ENCODE peak calls at places on chromosomes 4 and X, in four cellular contexts. One of them, this sample, is unnamed.

GRCh38 chr4:113809313-113809712 is 47.8 kb upstream of the CAMK2D start:
- DNase-seq in SK-N-SH: no peak
- DNase-seq in activated naive CD4-positive, alpha-beta T cell treated with anti-CD3 and anti-CD28 coated beads for 36 hours: peak; percentile 14
- DNase-seq in NCI-H345: no peak
- DNase-seq in this sample: no peak

GRCh38 chr4:94641702-94642560 is 115.8 kb upstream of the BMPR1B start:
- DNase-seq in NCI-H345: no peak
- DNase-seq in activated naive CD4-positive, alpha-beta T cell treated with anti-CD3 and anti-CD28 coated beads for 36 hours: no peak
- DNase-seq in SK-N-SH: no peak
- DNase-seq in this sample: no peak

GRCh38 chr4:144347116-144347515 is 206.6 kb upstream of the GYPA start:
- DNase-seq in NCI-H345: no peak
- DNase-seq in SK-N-SH: no peak
- DNase-seq in activated naive CD4-positive, alpha-beta T cell treated with anti-CD3 and anti-CD28 coated beads for 36 hours: no peak
- DNase-seq in this sample: no peak

GRCh38 chr4:138982754-138983153 is 32.8 kb upstream of the NOCT start:
- DNase-seq in SK-N-SH: no peak
- DNase-seq in activated naive CD4-positive, alpha-beta T cell treated with anti-CD3 and anti-CD28 coated beads for 36 hours: no peak
- DNase-seq in NCI-H345: no peak
- DNase-seq in this sample: no peak

GRCh38 chr4:2837904-2838496 is 5.6 kb upstream of the ADD1 start:
- DNase-seq in NCI-H345: no peak
- DNase-seq in activated naive CD4-positive, alpha-beta T cell treated with anti-CD3 and anti-CD28 coated beads for 36 hours: peak; percentile 88
- DNase-seq in SK-N-SH: peak; percentile 30
- DNase-seq in this sample: no peak

GRCh38 chrX:107025538-107025937 is 25.5 kb upstream of the MORC4 start:
- DNase-seq in NCI-H345: peak; percentile 13
- DNase-seq in activated naive CD4-positive, alpha-beta T cell treated with anti-CD3 and anti-CD28 coated beads for 36 hours: no peak
- DNase-seq in SK-N-SH: peak; percentile 36
- DNase-seq in this sample: peak; percentile 15

GRCh38 chr4:41409095-41409494 is 128.9 kb upstream of the LIMCH1 start:
- DNase-seq in activated naive CD4-positive, alpha-beta T cell treated with anti-CD3 and anti-CD28 coated beads for 36 hours: no peak
- DNase-seq in SK-N-SH: no peak
- DNase-seq in NCI-H345: no peak
- DNase-seq in this sample: no peak

GRCh38 chr4:169314906-169315305 is 44.1 kb upstream of the SH3RF1 start:
- DNase-seq in activated naive CD4-positive, alpha-beta T cell treated with anti-CD3 and anti-CD28 coated beads for 36 hours: no peak
- DNase-seq in NCI-H345: peak; percentile 82
- DNase-seq in SK-N-SH: peak; percentile 61
- DNase-seq in this sample: peak; percentile 57

GRCh38 chr4:140031706-140032105 is 122.3 kb downstream of the MAML3 start:
- DNase-seq in SK-N-SH: no peak
- DNase-seq in activated naive CD4-positive, alpha-beta T cell treated with anti-CD3 and anti-CD28 coated beads for 36 hours: no peak
- DNase-seq in NCI-H345: no peak
- DNase-seq in this sample: no peak

GRCh38 chr4:164771088-164771487 is 17.2 kb downstream of the SMIM31 start:
- DNase-seq in SK-N-SH: no peak
- DNase-seq in NCI-H345: no peak
- DNase-seq in activated naive CD4-positive, alpha-beta T cell treated with anti-CD3 and anti-CD28 coated beads for 36 hours: no peak
- DNase-seq in this sample: no peak

GRCh38 chr4:52588097-52588496 is 71.0 kb downstream of the USP46 start:
- DNase-seq in SK-N-SH: peak; percentile 56
- DNase-seq in NCI-H345: no peak
- DNase-seq in activated naive CD4-positive, alpha-beta T cell treated with anti-CD3 and anti-CD28 coated beads for 36 hours: peak; percentile 31
- DNase-seq in this sample: no peak

GRCh38 chrX:107483976-107484726 is 34.7 kb downstream of the FRMPD3 start:
- DNase-seq in activated naive CD4-positive, alpha-beta T cell treated with anti-CD3 and anti-CD28 coated beads for 36 hours: no peak
- DNase-seq in NCI-H345: no peak
- DNase-seq in SK-N-SH: peak; percentile 39
- DNase-seq in this sample: no peak

GRCh38 chrX:23623797-23624196 is 43.5 kb upstream of the PRDX4 start:
- DNase-seq in SK-N-SH: no peak
- DNase-seq in activated naive CD4-positive, alpha-beta T cell treated with anti-CD3 and anti-CD28 coated beads for 36 hours: no peak
- DNase-seq in NCI-H345: no peak
- DNase-seq in this sample: no peak

GRCh38 chr4:17780461-17781071 is 855 bp downstream of the FAM184B start:
- DNase-seq in activated naive CD4-positive, alpha-beta T cell treated with anti-CD3 and anti-CD28 coated beads for 36 hours: no peak
- DNase-seq in NCI-H345: peak; percentile 69
- DNase-seq in SK-N-SH: no peak
- DNase-seq in this sample: peak; percentile 47

GRCh38 chrX:11792461-11793421 is 34.7 kb downstream of the MSL3 start:
- DNase-seq in activated naive CD4-positive, alpha-beta T cell treated with anti-CD3 and anti-CD28 coated beads for 36 hours: peak; percentile 84
- DNase-seq in SK-N-SH: no peak
- DNase-seq in NCI-H345: no peak
- DNase-seq in this sample: peak; percentile 24

GRCh38 chrX:96407501-96407900 is 277.1 kb upstream of the DIAPH2 start:
- DNase-seq in NCI-H345: no peak
- DNase-seq in SK-N-SH: no peak
- DNase-seq in activated naive CD4-positive, alpha-beta T cell treated with anti-CD3 and anti-CD28 coated beads for 36 hours: no peak
- DNase-seq in this sample: no peak

GRCh38 chr4:162981823-162982222 is 184.9 kb downstream of the NAF1 start:
- DNase-seq in NCI-H345: no peak
- DNase-seq in activated naive CD4-positive, alpha-beta T cell treated with anti-CD3 and anti-CD28 coated beads for 36 hours: no peak
- DNase-seq in SK-N-SH: no peak
- DNase-seq in this sample: no peak

GRCh38 chr4:188030401-188030800 is 34.8 kb downstream of the ZFP42 start:
- DNase-seq in NCI-H345: no peak
- DNase-seq in activated naive CD4-positive, alpha-beta T cell treated with anti-CD3 and anti-CD28 coated beads for 36 hours: no peak
- DNase-seq in SK-N-SH: no peak
- DNase-seq in this sample: no peak

GRCh38 chr4:8019396-8020365 is 80.0 kb upstream of the AFAP1 start:
- DNase-seq in activated naive CD4-positive, alpha-beta T cell treated with anti-CD3 and anti-CD28 coated beads for 36 hours: no peak
- DNase-seq in SK-N-SH: peak; percentile 64
- DNase-seq in NCI-H345: no peak
- DNase-seq in this sample: no peak

GRCh38 chrX:150291014-150291413 is 72.1 kb upstream of the MAMLD1 start:
- DNase-seq in NCI-H345: no peak
- DNase-seq in SK-N-SH: no peak
- DNase-seq in activated naive CD4-positive, alpha-beta T cell treated with anti-CD3 and anti-CD28 coated beads for 36 hours: no peak
- DNase-seq in this sample: no peak

GRCh38 chrX:22025751-22026150 is 6.4 kb upstream of the PHEX start:
- DNase-seq in SK-N-SH: no peak
- DNase-seq in NCI-H345: no peak
- DNase-seq in activated naive CD4-positive, alpha-beta T cell treated with anti-CD3 and anti-CD28 coated beads for 36 hours: no peak
- DNase-seq in this sample: no peak

GRCh38 chrX:46036508-46036907 is 508.7 kb downstream of the ZNF674 start:
- DNase-seq in activated naive CD4-positive, alpha-beta T cell treated with anti-CD3 and anti-CD28 coated beads for 36 hours: no peak
- DNase-seq in NCI-H345: no peak
- DNase-seq in SK-N-SH: no peak
- DNase-seq in this sample: no peak

GRCh38 chrX:103051260-103051789 is 12.6 kb downstream of the BEX1 start:
- DNase-seq in activated naive CD4-positive, alpha-beta T cell treated with anti-CD3 and anti-CD28 coated beads for 36 hours: no peak
- DNase-seq in NCI-H345: no peak
- DNase-seq in SK-N-SH: no peak
- DNase-seq in this sample: no peak

GRCh38 chrX:136255543-136255942 is 4.3 kb upstream of the MAP7D3 start:
- DNase-seq in SK-N-SH: no peak
- DNase-seq in activated naive CD4-positive, alpha-beta T cell treated with anti-CD3 and anti-CD28 coated beads for 36 hours: no peak
- DNase-seq in NCI-H345: no peak
- DNase-seq in this sample: no peak

GRCh38 chr4:85815796-85816459 is 341.0 kb downstream of the ARHGAP24 start:
- DNase-seq in NCI-H345: no peak
- DNase-seq in activated naive CD4-positive, alpha-beta T cell treated with anti-CD3 and anti-CD28 coated beads for 36 hours: no peak
- DNase-seq in SK-N-SH: no peak
- DNase-seq in this sample: no peak

GRCh38 chr4:145180298-145181090 is at the start of gene OTUD4:
- DNase-seq in SK-N-SH: peak; percentile 96
- DNase-seq in activated naive CD4-positive, alpha-beta T cell treated with anti-CD3 and anti-CD28 coated beads for 36 hours: peak; percentile 96
- DNase-seq in NCI-H345: peak; percentile 89
- DNase-seq in this sample: peak; percentile 86

GRCh38 chrX:41137589-41137988 is 52.3 kb downstream of the USP9X start:
- DNase-seq in activated naive CD4-positive, alpha-beta T cell treated with anti-CD3 and anti-CD28 coated beads for 36 hours: no peak
- DNase-seq in SK-N-SH: no peak
- DNase-seq in NCI-H345: no peak
- DNase-seq in this sample: no peak

GRCh38 chrX:106247162-106247561 is 79.1 kb downstream of the PWWP3B start:
- DNase-seq in activated naive CD4-positive, alpha-beta T cell treated with anti-CD3 and anti-CD28 coated beads for 36 hours: no peak
- DNase-seq in SK-N-SH: no peak
- DNase-seq in NCI-H345: no peak
- DNase-seq in this sample: no peak

GRCh38 chr4:104756837-104757236 is 262.1 kb upstream of the CXXC4 start:
- DNase-seq in activated naive CD4-positive, alpha-beta T cell treated with anti-CD3 and anti-CD28 coated beads for 36 hours: no peak
- DNase-seq in SK-N-SH: no peak
- DNase-seq in NCI-H345: no peak
- DNase-seq in this sample: no peak

GRCh38 chr4:70651864-70652506 is 14.3 kb downstream of the JCHAIN start:
- DNase-seq in NCI-H345: peak; percentile 8
- DNase-seq in activated naive CD4-positive, alpha-beta T cell treated with anti-CD3 and anti-CD28 coated beads for 36 hours: peak; percentile 9
- DNase-seq in SK-N-SH: peak; percentile 24
- DNase-seq in this sample: peak; percentile 1

GRCh38 chr4:32010221-32010620 is 1290.1 kb downstream of the PCDH7 start:
- DNase-seq in NCI-H345: no peak
- DNase-seq in SK-N-SH: no peak
- DNase-seq in activated naive CD4-positive, alpha-beta T cell treated with anti-CD3 and anti-CD28 coated beads for 36 hours: no peak
- DNase-seq in this sample: no peak

GRCh38 chrX:7987160-7987992 is 60.2 kb upstream of the PNPLA4 start:
- DNase-seq in activated naive CD4-positive, alpha-beta T cell treated with anti-CD3 and anti-CD28 coated beads for 36 hours: no peak
- DNase-seq in SK-N-SH: no peak
- DNase-seq in NCI-H345: no peak
- DNase-seq in this sample: no peak

GRCh38 chrX:21740329-21741274 is 17.3 kb downstream of the SMPX start:
- DNase-seq in NCI-H345: peak; percentile 21
- DNase-seq in activated naive CD4-positive, alpha-beta T cell treated with anti-CD3 and anti-CD28 coated beads for 36 hours: no peak
- DNase-seq in SK-N-SH: no peak
- DNase-seq in this sample: no peak

GRCh38 chrX:49269010-49269767 is 404 bp upstream of the PPP1R3F start:
- DNase-seq in NCI-H345: peak; percentile 98
- DNase-seq in activated naive CD4-positive, alpha-beta T cell treated with anti-CD3 and anti-CD28 coated beads for 36 hours: peak; percentile 97
- DNase-seq in SK-N-SH: peak; percentile 89
- DNase-seq in this sample: peak; percentile 93

GRCh38 chrX:119503484-119503861 is 35.2 kb downstream of the SLC25A5 start:
- DNase-seq in NCI-H345: no peak
- DNase-seq in SK-N-SH: no peak
- DNase-seq in activated naive CD4-positive, alpha-beta T cell treated with anti-CD3 and anti-CD28 coated beads for 36 hours: no peak
- DNase-seq in this sample: peak; percentile 43

GRCh38 chr4:141455651-141456050 is 180.7 kb upstream of the IL15 start:
- DNase-seq in SK-N-SH: no peak
- DNase-seq in activated naive CD4-positive, alpha-beta T cell treated with anti-CD3 and anti-CD28 coated beads for 36 hours: no peak
- DNase-seq in NCI-H345: no peak
- DNase-seq in this sample: no peak

GRCh38 chrX:136779346-136779781 is 1.4 kb downstream of the ARHGEF6 start:
- DNase-seq in NCI-H345: no peak
- DNase-seq in SK-N-SH: no peak
- DNase-seq in activated naive CD4-positive, alpha-beta T cell treated with anti-CD3 and anti-CD28 coated beads for 36 hours: peak; percentile 54
- DNase-seq in this sample: no peak

GRCh38 chr4:15001248-15001824 is 945 bp upstream of the CPEB2 start:
- DNase-seq in SK-N-SH: peak; percentile 44
- DNase-seq in NCI-H345: peak; percentile 73
- DNase-seq in activated naive CD4-positive, alpha-beta T cell treated with anti-CD3 and anti-CD28 coated beads for 36 hours: peak; percentile 62
- DNase-seq in this sample: no peak

This sample was measured in NCI-H2029.